ENCODE peak calls at places on chromosomes 16 and 17, in seven cellular contexts. R is CD8-positive, alpha-beta memory T cell; F is kidney; D is thoracic aorta; P is HCT116; I is testis; H is GM23248. Z is an unnamed sample. For H3K4me1, the result is how much of the 10 kb centered on the place peaks cover.

GRCh38 chr16:70663524-70664324 is 17.4 kb downstream of the IL34 start:
- DNase-seq in P (no peak), I (no peak), F (peak), D (no peak), R (no peak), H (no peak), Z (no peak)

GRCh38 chr17:38579934-38580333 is 25.8 kb downstream of the SRCIN1 start:
- DNase-seq in D (no peak), H (peak), P (no peak), F (no peak), R (no peak), I (peak), Z (no peak)

GRCh38 chr16:2924901-2925820 is 13.4 kb downstream of the FLYWCH1 start:
- DNase-seq in P (no peak), H (no peak), I (no peak), F (no peak), R (no peak), D (no peak), Z (no peak)

GRCh38 chr17:83103200-83103937 is 24.0 kb downstream of the METRNL start:
- DNase-seq in F (peak), P (peak), R (no peak), I (peak), H (peak), D (no peak), Z (no peak)

GRCh38 chr16:53912155-53912554 is 208.2 kb downstream of the FTO start:
- DNase-seq in P (no peak), R (peak), D (no peak), H (no peak), F (no peak), I (no peak), Z (peak)

GRCh38 chr17:77282524-77283515 is 142.1 kb downstream of the SEC14L1 start:
- DNase-seq in D (no peak), P (no peak), F (peak), H (peak), I (no peak), R (no peak), Z (no peak)

GRCh38 chr16:21260870-21261791 is 17.0 kb downstream of the CRYM start:
- DNase-seq in H (peak), F (peak), D (no peak), P (peak), R (no peak), I (peak), Z (no peak)

GRCh38 chr16:35364263-35364662 is 1904.9 kb downstream of the TP53TG3F start:
- DNase-seq in R (no peak), D (no peak), P (no peak), F (no peak), H (no peak), I (no peak), Z (no peak)

GRCh38 chr17:35373532-35373983 is at the start of gene SLFN11:
- DNase-seq in P (no peak), R (peak), F (peak), D (peak), H (peak), I (peak), Z (peak)

GRCh38 chr17:29714146-29714545 is 91.4 kb upstream of the CORO6 start:
- DNase-seq in F (no peak), I (no peak), P (no peak), D (no peak), R (no peak), H (peak), Z (no peak)

GRCh38 chr17:16352303-16352837 is 899 bp downstream of the CENPV start:
- DNase-seq in H (peak), F (no peak), I (peak), R (peak), D (no peak), P (no peak), Z (peak)

GRCh38 chr17:53470626-53471025 is 352.1 kb upstream of the KIF2B start:
- DNase-seq in H (no peak), R (no peak), F (no peak), D (no peak), I (no peak), P (no peak), Z (no peak)

GRCh38 chr16:67555795-67556212 is 6.5 kb upstream of the CTCF start:
- DNase-seq in D (no peak), I (no peak), F (no peak), R (no peak), H (peak), P (peak), Z (peak)

GRCh38 chr16:47046726-47047602 is 73.5 kb upstream of the DNAJA2 start:
- DNase-seq in F (no peak), R (no peak), P (no peak), H (no peak), D (no peak), I (no peak), Z (no peak)

GRCh38 chr16:56301391-56301850 is 110.1 kb downstream of the GNAO1 start:
- DNase-seq in F (peak), D (no peak), H (peak), I (no peak), P (no peak), R (no peak), Z (no peak)

GRCh38 chr16:68416057-68417046 is 32.0 kb downstream of the SMPD3 start:
- DNase-seq in D (no peak), P (no peak), R (no peak), H (no peak), I (no peak), F (no peak), Z (no peak)

GRCh38 chr16:57627184-57627871 is 1.1 kb upstream of the ADGRG1 start:
- DNase-seq in H (peak), D (no peak), I (no peak), R (no peak), F (peak), P (no peak), Z (no peak)

GRCh38 chr16:89142474-89143197 is 28.9 kb upstream of the CDH15 start:
- DNase-seq in I (no peak), F (no peak), H (peak), R (no peak), P (no peak), D (no peak), Z (no peak)

GRCh38 chr16:84138824-84139627 is 6.0 kb downstream of the HSDL1 start:
- DNase-seq in D (no peak), R (no peak), I (no peak), F (no peak), H (peak), P (peak), Z (peak)

GRCh38 chr16:50833929-50834328 is 92.0 kb downstream of the CYLD start:
- DNase-seq in I (no peak), R (no peak), H (no peak), D (no peak), P (no peak), F (no peak), Z (no peak)

GRCh38 chr17:76462556-76463290 is 4.7 kb upstream of the AANAT start:
- DNase-seq in I (no peak), H (no peak), D (no peak), F (peak), R (no peak), P (no peak), Z (no peak)

GRCh38 chr17:65918450-65918849 is 273.5 kb downstream of the CEP112 start:
- DNase-seq in H (no peak), D (no peak), I (no peak), R (no peak), P (no peak), F (no peak), Z (no peak)

GRCh38 chr16:12462690-12463646 is 340.7 kb downstream of the CPPED1 start:
- DNase-seq in F (no peak), I (no peak), H (peak), R (no peak), P (no peak), D (no peak), Z (no peak)

GRCh38 chr17:50317121-50317520 is 28.8 kb upstream of the XYLT2 start:
- DNase-seq in R (no peak), F (no peak), D (no peak), P (no peak), I (no peak), H (peak), Z (no peak)

GRCh38 chr16:47492428-47493357 is 31.6 kb downstream of the PHKB start:
- DNase-seq in F (peak), R (no peak), H (peak), I (peak), D (peak), P (no peak), Z (no peak)

GRCh38 chr16:50528820-50529219 is 19.4 kb upstream of the NKD1 start:
- DNase-seq in H (no peak), P (no peak), I (no peak), R (no peak), D (no peak), F (no peak), Z (no peak)

GRCh38 chr17:67601897-67602296 is 115.8 kb upstream of the NOL11 start:
- DNase-seq in R (no peak), P (no peak), F (no peak), D (no peak), H (peak), I (no peak), Z (no peak)

GRCh38 chr17:48825446-48826381 is 5.1 kb upstream of the CALCOCO2 start:
- DNase-seq in I (no peak), F (no peak), R (no peak), P (no peak), D (no peak), H (peak), Z (no peak)

GRCh38 chr16:50600582-50601283 is 52.5 kb downstream of the NKD1 start:
- DNase-seq in F (peak), D (no peak), P (no peak), R (no peak), H (no peak), I (no peak), Z (no peak)

GRCh38 chr16:30998852-30999761 is 11.3 kb downstream of the STX1B start:
- DNase-seq in F (no peak), I (no peak), H (peak), P (no peak), R (no peak), D (peak), Z (no peak)

GRCh38 chr17:8073627-8074485 is 13.7 kb downstream of the ALOX12B start:
- DNase-seq in D (no peak), P (peak), I (peak), R (peak), H (peak), F (peak), Z (peak)

GRCh38 chr17:63740464-63741181 is 976 bp downstream of the STRADA start:
- DNase-seq in H (peak), R (no peak), F (no peak), D (no peak), P (no peak), I (no peak), Z (no peak)

GRCh38 chr17:50221500-50222480 is 20.4 kb upstream of the COL1A1 start:
- DNase-seq in D (peak), H (peak), R (no peak), P (no peak), F (peak), I (no peak), Z (no peak)

GRCh38 chr17:76816590-76817135 is 51.5 kb upstream of the MGAT5B start:
- DNase-seq in I (peak), F (no peak), H (peak), P (peak), D (no peak), R (peak), Z (peak)

DNA sequence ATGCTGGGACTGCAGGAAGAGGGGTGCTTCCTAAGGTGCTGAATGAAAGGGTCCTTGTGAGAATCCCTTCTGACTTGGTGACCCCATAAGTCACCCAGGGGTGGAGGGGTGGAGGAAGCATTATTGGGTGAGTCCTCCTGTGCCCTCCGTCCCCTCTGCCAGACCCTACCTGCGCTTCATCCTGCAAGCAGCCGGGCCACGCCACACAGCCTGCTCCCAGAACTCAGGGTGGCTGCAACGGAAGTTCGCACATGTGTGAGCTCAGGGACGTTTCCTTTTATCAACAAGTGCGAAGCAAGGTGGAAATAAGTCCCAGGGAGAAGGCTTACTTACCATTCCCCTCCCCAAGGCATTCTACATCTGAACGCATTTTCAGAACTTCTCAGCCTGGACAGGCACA is 40.9 kb downstream of the COX4I1 start:
- DNase-seq in F (peak), R (no peak), D (no peak), I (no peak), P (no peak), H (no peak), Z (no peak)
- H3K4me1 ChIP-seq in F (under half), R (under half), D (under half), I (under half), P (under half), H (under half), Z (under half)

GRCh38 chr17:72400863-72401262 is 280.0 kb downstream of the SOX9 start:
- DNase-seq in H (no peak), D (no peak), I (no peak), P (no peak), R (no peak), F (no peak), Z (no peak)
- H3K4me1 ChIP-seq in H (under half), D (under half), I (under half), P (half or more), R (under half), F (under half), Z (under half)

GRCh38 chr16:64085291-64085690 is 1036.6 kb downstream of the CDH11 start:
- DNase-seq in I (no peak), R (no peak), P (no peak), D (no peak), F (no peak), H (no peak), Z (no peak)
- H3K4me1 ChIP-seq in I (under half), R (under half), P (under half), D (under half), F (under half), H (under half), Z (under half)

DNA sequence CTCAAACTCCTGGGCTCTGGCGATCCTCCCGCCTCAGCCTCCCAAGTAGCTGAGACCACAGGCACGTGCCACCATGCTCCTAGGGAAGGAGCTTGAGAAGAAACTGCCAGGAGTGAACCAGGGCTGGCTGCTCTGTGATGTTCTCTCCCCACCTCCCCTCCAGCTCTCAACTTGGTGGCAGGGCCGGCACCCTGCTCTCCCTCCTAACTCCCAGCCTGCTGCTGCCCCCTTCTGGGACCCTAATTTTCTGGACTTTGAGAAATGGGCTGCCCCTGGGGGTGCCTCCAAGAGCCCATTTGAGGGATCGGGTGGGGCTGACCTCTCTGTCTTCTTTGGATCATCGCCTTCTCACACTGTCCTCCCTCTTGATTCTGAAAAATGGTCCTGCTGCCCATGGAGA is 14.9 kb upstream of the STAT3 start:
- DNase-seq in F (no peak), R (no peak), P (no peak), H (no peak), D (no peak), I (no peak), Z (no peak)
- H3K4me1 ChIP-seq in F (under half), R (under half), P (half or more), H (half or more), D (under half), I (under half), Z (under half)

Z was measured in naive thymus-derived CD4-positive, alpha-beta T cell.